ENCODE peak calls at places on chromosomes 2 and 18, in five cellular contexts. One of them, this sample, is unnamed. For H3K4me1 and H3K36me3, the result is how much of the 10 kb centered on the place peaks cover.

GRCh38 chr2:233145726-233146125 is 85.6 kb downstream of the INPP5D start:
- DNase-seq in kidney: no peak
- DNase-seq in hepatocyte: no peak
- DNase-seq in GM23338: no peak
- DNase-seq in lung: no peak
- DNase-seq in this sample: no peak

GRCh38 chr2:222052934-222053367 is 245.8 kb downstream of the PAX3 start:
- DNase-seq in hepatocyte: no peak
- DNase-seq in kidney: no peak
- DNase-seq in GM23338: peak
- DNase-seq in lung: no peak
- DNase-seq in this sample: no peak

GRCh38 chr2:9596621-9597311 is 34.0 kb downstream of the YWHAQ start:
- DNase-seq in hepatocyte: no peak
- DNase-seq in kidney: no peak
- DNase-seq in GM23338: no peak
- DNase-seq in lung: no peak
- DNase-seq in this sample: no peak

GRCh38 chr2:64533882-64534281 is 9.8 kb downstream of the AFTPH start:
- DNase-seq in GM23338: no peak
- DNase-seq in hepatocyte: no peak
- DNase-seq in lung: no peak
- DNase-seq in kidney: no peak
- DNase-seq in this sample: no peak

GRCh38 chr2:80154231-80154915 is 150.2 kb downstream of the LRRTM1 start:
- DNase-seq in GM23338: no peak
- DNase-seq in kidney: no peak
- DNase-seq in hepatocyte: no peak
- DNase-seq in lung: no peak
- DNase-seq in this sample: no peak

GRCh38 chr2:201900362-201900761 is 94.0 kb downstream of the CDK15 start:
- DNase-seq in GM23338: no peak
- DNase-seq in hepatocyte: no peak
- DNase-seq in lung: no peak
- DNase-seq in kidney: no peak
- DNase-seq in this sample: no peak

GRCh38 chr2:173076557-173077345 is 1.1 kb downstream of the MAP3K20 start:
- DNase-seq in GM23338: peak
- DNase-seq in lung: no peak
- DNase-seq in hepatocyte: peak
- DNase-seq in kidney: peak
- DNase-seq in this sample: no peak

GRCh38 chr2:70988151-70988550 is 6.5 kb downstream of the TEX261 start:
- DNase-seq in hepatocyte: no peak
- DNase-seq in GM23338: no peak
- DNase-seq in kidney: no peak
- DNase-seq in lung: no peak
- DNase-seq in this sample: peak

GRCh38 chr2:97764559-97765263 is 51.3 kb downstream of the ZAP70 start:
- DNase-seq in hepatocyte: no peak
- DNase-seq in kidney: no peak
- DNase-seq in lung: no peak
- DNase-seq in GM23338: peak
- DNase-seq in this sample: no peak

GRCh38 chr18:59837586-59837985 is 62.2 kb upstream of the PMAIP1 start:
- DNase-seq in GM23338: peak
- DNase-seq in kidney: no peak
- DNase-seq in lung: peak
- DNase-seq in hepatocyte: peak
- DNase-seq in this sample: no peak

GRCh38 chr2:111049792-111050640 is 70.7 kb upstream of the BCL2L11 start:
- DNase-seq in hepatocyte: peak
- DNase-seq in GM23338: no peak
- DNase-seq in kidney: no peak
- DNase-seq in lung: no peak
- DNase-seq in this sample: no peak

GRCh38 chr2:74673821-74674528 is 19.9 kb downstream of the SEMA4F start:
- DNase-seq in hepatocyte: no peak
- DNase-seq in GM23338: no peak
- DNase-seq in kidney: no peak
- DNase-seq in lung: no peak
- DNase-seq in this sample: no peak

GRCh38 chr2:20609995-20610357 is 40.9 kb downstream of the HS1BP3 start:
- DNase-seq in lung: no peak
- DNase-seq in kidney: peak
- DNase-seq in GM23338: no peak
- DNase-seq in hepatocyte: no peak
- DNase-seq in this sample: no peak

GRCh38 chr18:2536493-2536892 is 34.8 kb downstream of the METTL4 start:
- DNase-seq in GM23338: no peak
- DNase-seq in kidney: no peak
- DNase-seq in hepatocyte: peak
- DNase-seq in lung: no peak
- DNase-seq in this sample: no peak

GRCh38 chr2:98823196-98824166 is 92.5 kb upstream of the MGAT4A start:
- DNase-seq in lung: no peak
- DNase-seq in hepatocyte: no peak
- DNase-seq in GM23338: peak
- DNase-seq in kidney: peak
- DNase-seq in this sample: no peak

GRCh38 chr2:172081248-172082022 is 3.9 kb upstream of the DLX1 start:
- DNase-seq in kidney: no peak
- DNase-seq in hepatocyte: no peak
- DNase-seq in lung: no peak
- DNase-seq in GM23338: peak
- DNase-seq in this sample: no peak

GRCh38 chr18:51028201-51028805 is 1.7 kb upstream of the SMAD4 start:
- DNase-seq in kidney: no peak
- DNase-seq in hepatocyte: no peak
- DNase-seq in lung: no peak
- DNase-seq in GM23338: no peak
- DNase-seq in this sample: no peak

GRCh38 chr2:75553961-75554539 is 6.7 kb downstream of the EVA1A start:
- DNase-seq in hepatocyte: no peak
- DNase-seq in lung: peak
- DNase-seq in kidney: no peak
- DNase-seq in GM23338: peak
- DNase-seq in this sample: no peak

GRCh38 chr2:138365581-138365980 is 136.0 kb upstream of the SPOPL start:
- DNase-seq in kidney: no peak
- DNase-seq in lung: no peak
- DNase-seq in GM23338: no peak
- DNase-seq in hepatocyte: no peak
- DNase-seq in this sample: no peak

GRCh38 chr18:77865853-77866252 is 616.2 kb downstream of the GALR1 start:
- DNase-seq in lung: no peak
- DNase-seq in GM23338: no peak
- DNase-seq in kidney: peak
- DNase-seq in hepatocyte: no peak
- DNase-seq in this sample: no peak

GRCh38 chr2:236718207-236718992 is 148.8 kb downstream of the ACKR3 start:
- DNase-seq in GM23338: no peak
- DNase-seq in kidney: no peak
- DNase-seq in hepatocyte: no peak
- DNase-seq in lung: no peak
- DNase-seq in this sample: no peak

GRCh38 chr2:54771166-54771565 is 47.7 kb downstream of the EML6 start:
- DNase-seq in GM23338: no peak
- DNase-seq in hepatocyte: no peak
- DNase-seq in lung: no peak
- DNase-seq in kidney: no peak
- DNase-seq in this sample: no peak

GRCh38 chr18:13639196-13639595 is 87.2 kb downstream of the FAM210A start:
- DNase-seq in kidney: no peak
- DNase-seq in lung: no peak
- DNase-seq in hepatocyte: no peak
- DNase-seq in GM23338: no peak
- DNase-seq in this sample: no peak

GRCh38 chr2:223469270-223470057 is 132.7 kb downstream of the SCG2 start:
- DNase-seq in GM23338: no peak
- DNase-seq in lung: no peak
- DNase-seq in hepatocyte: peak
- DNase-seq in kidney: peak
- DNase-seq in this sample: no peak

GRCh38 chr2:179410552-179411356 is 146.1 kb upstream of the SESTD1 start:
- DNase-seq in kidney: no peak
- DNase-seq in hepatocyte: peak
- DNase-seq in lung: peak
- DNase-seq in GM23338: peak
- DNase-seq in this sample: no peak

DNA sequence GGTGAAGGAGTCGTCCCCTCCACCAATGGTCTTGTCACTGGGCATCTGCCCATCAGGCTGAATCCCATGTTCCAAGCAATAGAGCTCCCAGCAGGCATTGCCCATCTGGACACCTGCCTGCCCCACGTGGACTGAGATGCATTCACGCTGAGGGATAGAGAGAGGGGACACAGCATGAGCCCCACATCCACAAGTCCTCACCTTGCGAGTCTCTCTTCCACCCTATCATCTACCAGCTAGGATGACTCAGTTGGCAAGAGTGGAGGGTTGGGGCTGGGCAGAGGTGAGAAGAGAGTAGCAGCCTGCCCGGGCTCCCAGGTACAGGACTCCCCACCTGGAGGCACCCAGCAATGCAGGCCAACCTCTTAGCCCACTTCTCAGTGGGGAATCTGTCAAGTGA is 959 bp upstream of the TUBA4B start:
- DNase-seq in lung: no peak
- DNase-seq in GM23338: no peak
- DNase-seq in hepatocyte: no peak
- DNase-seq in kidney: peak
- DNase-seq in this sample: no peak
- H3K4me1 ChIP-seq in lung: under half
- H3K4me1 ChIP-seq in GM23338: under half
- H3K4me1 ChIP-seq in hepatocyte: under half
- H3K4me1 ChIP-seq in kidney: under half
- H3K4me1 ChIP-seq in this sample: half or more

DNA sequence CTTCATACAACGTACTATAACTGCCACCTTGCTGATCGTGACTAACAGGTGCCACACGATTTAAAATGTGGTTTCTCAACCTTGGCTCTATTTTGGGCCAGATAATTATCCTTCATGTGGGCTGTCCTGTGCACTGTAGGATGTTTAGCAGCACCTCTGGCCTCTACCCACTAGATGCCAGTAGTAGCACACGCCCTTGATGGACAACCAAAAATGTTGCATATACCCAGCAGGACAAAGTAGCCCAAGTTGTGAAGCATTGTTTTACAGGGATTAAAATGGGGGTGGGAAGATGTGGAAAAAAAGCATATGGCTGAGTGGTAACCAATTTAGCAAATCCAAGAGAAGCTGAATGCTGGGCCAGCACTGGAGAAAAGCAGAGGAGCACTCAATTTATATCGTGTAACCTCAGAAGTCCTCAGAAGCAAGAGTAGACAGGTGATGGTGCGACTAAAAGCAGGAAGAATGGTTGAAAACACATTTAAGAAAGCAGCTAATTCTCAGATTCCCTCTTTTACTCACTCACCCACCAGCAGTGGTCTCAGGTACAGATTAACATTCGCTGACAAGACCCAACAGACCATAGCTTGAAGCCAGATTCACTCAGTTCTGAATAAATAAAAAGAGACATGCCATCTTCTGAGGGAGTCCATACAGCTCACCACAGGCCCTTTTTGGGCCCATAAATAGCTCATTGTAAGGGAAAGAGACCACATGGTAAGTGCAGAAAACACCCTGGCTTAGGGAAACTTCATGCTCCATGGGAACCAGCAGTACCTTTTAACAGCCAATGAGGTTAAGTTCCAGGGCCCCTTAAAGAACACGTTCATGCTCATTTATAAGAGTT is 50.6 kb downstream of the RAPH1 start:
- DNase-seq in kidney: no peak
- DNase-seq in GM23338: peak
- DNase-seq in lung: no peak
- DNase-seq in hepatocyte: no peak
- DNase-seq in this sample: no peak
- TF ChIP-seq CTCF in kidney: peak
- TF ChIP-seq CTCF in GM23338: peak
- TF ChIP-seq CTCF in lung: peak
- TF ChIP-seq CTCF in hepatocyte: peak
- TF ChIP-seq CTCF in this sample: no peak

GRCh38 chr2:106108791-106109190 is 85.3 kb downstream of the UXS1 start:
- DNase-seq in lung: no peak
- DNase-seq in GM23338: no peak
- DNase-seq in kidney: no peak
- DNase-seq in hepatocyte: no peak
- DNase-seq in this sample: no peak
- H3K36me3 ChIP-seq in lung: under half
- H3K36me3 ChIP-seq in GM23338: under half
- H3K36me3 ChIP-seq in kidney: under half
- H3K36me3 ChIP-seq in hepatocyte: under half
- H3K36me3 ChIP-seq in this sample: under half

DNA sequence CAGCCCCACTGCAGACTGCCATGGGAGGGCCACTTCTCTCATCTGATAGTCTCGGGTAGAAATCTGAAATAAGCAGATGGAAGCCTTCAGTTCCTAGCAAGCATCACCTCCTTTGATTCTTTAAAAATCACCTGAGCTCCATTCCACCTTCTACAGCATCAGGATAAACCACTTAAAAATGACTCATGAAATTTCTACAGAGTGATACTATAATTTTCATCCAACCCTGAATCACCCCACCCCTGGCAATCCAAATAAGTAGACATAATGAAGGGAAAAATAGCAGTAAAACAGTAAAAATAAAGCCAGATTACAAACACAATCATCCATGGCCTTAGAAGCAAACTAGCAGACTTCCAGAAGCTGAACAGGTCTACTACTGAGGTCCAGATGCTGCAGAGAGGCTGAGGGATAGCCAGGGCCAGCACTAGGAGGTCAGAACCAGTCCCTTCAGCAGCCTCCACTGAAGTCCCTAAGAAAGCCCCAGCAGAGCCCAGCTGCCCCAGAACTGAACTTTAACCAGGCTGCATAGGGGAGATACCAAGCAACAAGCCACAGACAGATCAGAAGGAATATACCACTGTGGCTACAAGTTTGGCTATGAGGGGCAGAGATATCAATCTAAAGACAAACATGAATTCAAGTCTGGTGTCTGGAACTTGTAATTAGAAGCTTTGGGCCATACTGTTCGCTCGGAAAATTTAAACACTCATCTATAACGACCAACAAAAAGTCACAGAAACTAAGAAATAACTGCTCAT is 54.7 kb upstream of the RNU4ATAC start:
- DNase-seq in lung: no peak
- DNase-seq in kidney: no peak
- DNase-seq in hepatocyte: no peak
- DNase-seq in GM23338: no peak
- DNase-seq in this sample: no peak
- H3K4me1 ChIP-seq in lung: under half
- H3K4me1 ChIP-seq in kidney: under half
- H3K4me1 ChIP-seq in hepatocyte: under half
- H3K4me1 ChIP-seq in GM23338: under half
- H3K4me1 ChIP-seq in this sample: under half